ENCODE peak calls at places on chromosomes 4 and X, in nine cellular contexts. One of them, this sample, is unnamed.

GRCh38 chr4:68291256-68291655 is 45.8 kb upstream of the TMPRSS11B start:
- DNase-seq in left ventricle myocardium inferior: no peak
- DNase-seq in testis: no peak
- DNase-seq in A549: no peak
- DNase-seq in aorta: no peak
- DNase-seq in effector memory CD4-positive, alpha-beta T cell: no peak
- DNase-seq in CD8-positive, alpha-beta T cell: no peak
- DNase-seq in GM23248: no peak
- DNase-seq in cardiac muscle cell: no peak
- DNase-seq in this sample: no peak

GRCh38 chrX:13689519-13690211 is 737 bp downstream of the RAB9A start:
- DNase-seq in effector memory CD4-positive, alpha-beta T cell: no peak
- DNase-seq in testis: no peak
- DNase-seq in GM23248: peak; percentile 59
- DNase-seq in cardiac muscle cell: peak; percentile 27
- DNase-seq in A549: no peak
- DNase-seq in left ventricle myocardium inferior: no peak
- DNase-seq in aorta: no peak
- DNase-seq in CD8-positive, alpha-beta T cell: no peak
- DNase-seq in this sample: peak; percentile 72

GRCh38 chr4:113982181-113982580 is 2.7 kb upstream of the ARSJ start:
- DNase-seq in GM23248: no peak
- DNase-seq in CD8-positive, alpha-beta T cell: no peak
- DNase-seq in testis: no peak
- DNase-seq in left ventricle myocardium inferior: no peak
- DNase-seq in effector memory CD4-positive, alpha-beta T cell: no peak
- DNase-seq in cardiac muscle cell: no peak
- DNase-seq in A549: no peak
- DNase-seq in aorta: no peak
- DNase-seq in this sample: no peak

GRCh38 chr4:165966833-165967232 is 93.8 kb downstream of the TLL1 start:
- DNase-seq in CD8-positive, alpha-beta T cell: no peak
- DNase-seq in testis: no peak
- DNase-seq in effector memory CD4-positive, alpha-beta T cell: no peak
- DNase-seq in left ventricle myocardium inferior: no peak
- DNase-seq in GM23248: no peak
- DNase-seq in aorta: no peak
- DNase-seq in cardiac muscle cell: no peak
- DNase-seq in A549: no peak
- DNase-seq in this sample: no peak

GRCh38 chr4:99968330-99968729 is 18.3 kb upstream of the H2AZ1 start:
- DNase-seq in cardiac muscle cell: peak; percentile 12
- DNase-seq in A549: no peak
- DNase-seq in CD8-positive, alpha-beta T cell: no peak
- DNase-seq in aorta: no peak
- DNase-seq in GM23248: peak; percentile 80
- DNase-seq in effector memory CD4-positive, alpha-beta T cell: no peak
- DNase-seq in testis: no peak
- DNase-seq in left ventricle myocardium inferior: no peak
- DNase-seq in this sample: no peak

GRCh38 chr4:186201535-186202230 is 10.3 kb downstream of the CYP4V2 start:
- DNase-seq in GM23248: peak; percentile 54
- DNase-seq in testis: peak; percentile 33
- DNase-seq in effector memory CD4-positive, alpha-beta T cell: peak; percentile 14
- DNase-seq in cardiac muscle cell: peak; percentile 42
- DNase-seq in left ventricle myocardium inferior: peak; percentile 28
- DNase-seq in CD8-positive, alpha-beta T cell: peak; percentile 67
- DNase-seq in A549: peak; percentile 64
- DNase-seq in aorta: no peak
- DNase-seq in this sample: no peak

GRCh38 chr4:12041828-12042227 is 613.1 kb upstream of the HS3ST1 start:
- DNase-seq in effector memory CD4-positive, alpha-beta T cell: no peak
- DNase-seq in CD8-positive, alpha-beta T cell: no peak
- DNase-seq in aorta: no peak
- DNase-seq in left ventricle myocardium inferior: no peak
- DNase-seq in testis: no peak
- DNase-seq in cardiac muscle cell: peak; percentile 52
- DNase-seq in A549: no peak
- DNase-seq in GM23248: no peak
- DNase-seq in this sample: no peak

GRCh38 chrX:357693-358471 is 28.8 kb downstream of the PPP2R3B start:
- DNase-seq in CD8-positive, alpha-beta T cell: peak; percentile 61
- DNase-seq in A549: no peak
- DNase-seq in aorta: peak; percentile 69
- DNase-seq in GM23248: peak; percentile 51
- DNase-seq in cardiac muscle cell: peak; percentile 42
- DNase-seq in effector memory CD4-positive, alpha-beta T cell: peak; percentile 11
- DNase-seq in testis: no peak
- DNase-seq in left ventricle myocardium inferior: peak; percentile 13
- DNase-seq in this sample: no peak

GRCh38 chr4:138644322-138644721 is 371.3 kb upstream of the NOCT start:
- DNase-seq in cardiac muscle cell: no peak
- DNase-seq in left ventricle myocardium inferior: no peak
- DNase-seq in testis: no peak
- DNase-seq in GM23248: no peak
- DNase-seq in CD8-positive, alpha-beta T cell: no peak
- DNase-seq in aorta: no peak
- DNase-seq in A549: no peak
- DNase-seq in effector memory CD4-positive, alpha-beta T cell: no peak
- DNase-seq in this sample: no peak

GRCh38 chr4:185201983-185202962 is 1.5 kb downstream of the CFAP97 start:
- DNase-seq in A549: no peak
- DNase-seq in GM23248: peak; percentile 30
- DNase-seq in left ventricle myocardium inferior: no peak
- DNase-seq in cardiac muscle cell: peak; percentile 68
- DNase-seq in effector memory CD4-positive, alpha-beta T cell: peak; percentile 64
- DNase-seq in aorta: no peak
- DNase-seq in testis: no peak
- DNase-seq in CD8-positive, alpha-beta T cell: no peak
- DNase-seq in this sample: peak; percentile 57

GRCh38 chr4:3223986-3224748 is 24.8 kb upstream of the MSANTD1 start:
- DNase-seq in CD8-positive, alpha-beta T cell: no peak
- DNase-seq in left ventricle myocardium inferior: no peak
- DNase-seq in cardiac muscle cell: no peak
- DNase-seq in A549: no peak
- DNase-seq in testis: no peak
- DNase-seq in GM23248: no peak
- DNase-seq in aorta: peak; percentile 40
- DNase-seq in effector memory CD4-positive, alpha-beta T cell: no peak
- DNase-seq in this sample: no peak

GRCh38 chr4:145012841-145013240 is 85.2 kb downstream of the ANAPC10 start:
- DNase-seq in cardiac muscle cell: peak; percentile 81
- DNase-seq in CD8-positive, alpha-beta T cell: no peak
- DNase-seq in effector memory CD4-positive, alpha-beta T cell: no peak
- DNase-seq in GM23248: peak; percentile 55
- DNase-seq in aorta: no peak
- DNase-seq in left ventricle myocardium inferior: no peak
- DNase-seq in testis: no peak
- DNase-seq in A549: no peak
- DNase-seq in this sample: no peak

GRCh38 chr4:78578674-78579430 is 27.3 kb downstream of the ANXA3 start:
- DNase-seq in left ventricle myocardium inferior: no peak
- DNase-seq in CD8-positive, alpha-beta T cell: no peak
- DNase-seq in cardiac muscle cell: no peak
- DNase-seq in A549: no peak
- DNase-seq in testis: no peak
- DNase-seq in aorta: no peak
- DNase-seq in effector memory CD4-positive, alpha-beta T cell: no peak
- DNase-seq in GM23248: peak; percentile 15
- DNase-seq in this sample: no peak

GRCh38 chrX:11117751-11118150 is 6.6 kb downstream of the HCCS start:
- DNase-seq in GM23248: peak; percentile 44
- DNase-seq in cardiac muscle cell: no peak
- DNase-seq in effector memory CD4-positive, alpha-beta T cell: no peak
- DNase-seq in aorta: no peak
- DNase-seq in A549: no peak
- DNase-seq in testis: no peak
- DNase-seq in CD8-positive, alpha-beta T cell: no peak
- DNase-seq in left ventricle myocardium inferior: no peak
- DNase-seq in this sample: no peak

GRCh38 chr4:177239878-177240277 is 69.8 kb upstream of the NEIL3 start:
- DNase-seq in aorta: no peak
- DNase-seq in cardiac muscle cell: no peak
- DNase-seq in A549: no peak
- DNase-seq in GM23248: peak; percentile 3
- DNase-seq in effector memory CD4-positive, alpha-beta T cell: no peak
- DNase-seq in testis: no peak
- DNase-seq in CD8-positive, alpha-beta T cell: no peak
- DNase-seq in left ventricle myocardium inferior: no peak
- DNase-seq in this sample: peak; percentile 86

DNA sequence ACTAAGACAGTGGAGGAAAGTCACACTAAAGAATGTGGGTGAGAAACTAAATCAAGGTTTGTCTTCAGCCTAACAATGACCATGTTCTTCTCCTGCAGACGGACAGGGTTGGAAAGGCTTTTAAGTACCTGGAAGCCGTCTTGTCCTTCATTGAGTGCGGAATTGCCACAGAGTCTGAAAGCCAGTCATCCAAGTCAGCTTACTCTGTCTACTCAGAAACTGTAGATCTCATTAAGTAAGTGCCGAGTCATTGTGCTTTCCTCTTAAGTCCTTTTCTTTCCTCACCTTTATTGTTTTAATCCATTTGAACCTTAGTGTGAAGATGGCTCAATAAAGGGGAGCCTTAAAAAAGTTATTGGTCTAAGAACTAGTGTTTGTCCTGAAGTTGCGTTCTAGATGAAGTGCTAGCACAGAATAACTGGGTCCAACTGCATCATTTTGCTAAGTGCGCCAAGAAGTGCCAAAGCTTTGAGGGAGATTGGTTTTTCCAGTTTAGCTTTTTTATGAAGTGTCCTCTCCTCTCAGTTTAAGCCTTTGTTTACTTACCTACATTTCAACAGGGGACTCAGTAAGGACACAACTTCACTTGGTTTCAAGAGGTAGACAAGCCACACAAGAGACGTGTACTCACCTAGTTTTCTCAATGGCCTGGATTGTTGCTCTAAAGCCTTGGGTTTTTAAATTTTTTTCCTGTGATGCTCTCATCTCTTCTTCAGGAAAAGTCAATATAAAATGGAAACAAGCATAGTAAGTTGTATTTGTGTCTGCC is 89.2 kb downstream of the KLHL8 start:
- DNase-seq in testis: no peak
- DNase-seq in cardiac muscle cell: no peak
- DNase-seq in CD8-positive, alpha-beta T cell: no peak
- DNase-seq in left ventricle myocardium inferior: no peak
- DNase-seq in GM23248: no peak
- DNase-seq in aorta: no peak
- DNase-seq in A549: no peak
- DNase-seq in effector memory CD4-positive, alpha-beta T cell: no peak
- DNase-seq in this sample: no peak
- H3K4me1 ChIP-seq in testis: no peaks in the 10 kb centered on the region
- H3K4me1 ChIP-seq in cardiac muscle cell: peaks cover 34% of the 10 kb centered on the region
- H3K4me1 ChIP-seq in CD8-positive, alpha-beta T cell: no peaks in the 10 kb centered on the region
- H3K4me1 ChIP-seq in left ventricle myocardium inferior: peaks cover 44% of the 10 kb centered on the region
- H3K4me1 ChIP-seq in GM23248: no peaks in the 10 kb centered on the region
- H3K4me1 ChIP-seq in aorta: no peaks in the 10 kb centered on the region
- H3K4me1 ChIP-seq in A549: peaks cover 6% of the 10 kb centered on the region
- H3K4me1 ChIP-seq in effector memory CD4-positive, alpha-beta T cell: no peaks in the 10 kb centered on the region
- H3K4me1 ChIP-seq in this sample: peaks cover 12% of the 10 kb centered on the region

GRCh38 chr4:112284166-112284565 is 1.5 kb downstream of the TIFA start:
- DNase-seq in GM23248: peak; percentile 52
- DNase-seq in effector memory CD4-positive, alpha-beta T cell: no peak
- DNase-seq in testis: no peak
- DNase-seq in aorta: no peak
- DNase-seq in A549: no peak
- DNase-seq in CD8-positive, alpha-beta T cell: no peak
- DNase-seq in cardiac muscle cell: peak; percentile 22
- DNase-seq in left ventricle myocardium inferior: no peak
- DNase-seq in this sample: peak; percentile 7
- H3K4me3 ChIP-seq in GM23248: peak overlapping the region; percentile 89
- H3K4me3 ChIP-seq in effector memory CD4-positive, alpha-beta T cell: peak overlapping the region; percentile 87
- H3K4me3 ChIP-seq in testis: peak overlapping the region; percentile 68
- H3K4me3 ChIP-seq in aorta: peak overlapping the region; percentile 84
- H3K4me3 ChIP-seq in A549: peak overlapping the region; percentile 77
- H3K4me3 ChIP-seq in CD8-positive, alpha-beta T cell: no peak overlapping the region
- H3K4me3 ChIP-seq in cardiac muscle cell: peak overlapping the region; percentile 81
- H3K4me3 ChIP-seq in left ventricle myocardium inferior: peak overlapping the region; percentile 92
- H3K4me3 ChIP-seq in this sample: peak overlapping the region; percentile 60

GRCh38 chr4:123838426-123838825 is 441.8 kb downstream of the SPRY1 start:
- DNase-seq in left ventricle myocardium inferior: no peak
- DNase-seq in testis: no peak
- DNase-seq in A549: no peak
- DNase-seq in CD8-positive, alpha-beta T cell: no peak
- DNase-seq in GM23248: peak; percentile 27
- DNase-seq in aorta: no peak
- DNase-seq in cardiac muscle cell: no peak
- DNase-seq in effector memory CD4-positive, alpha-beta T cell: no peak
- DNase-seq in this sample: no peak

GRCh38 chr4:123836919-123837605 is 440.5 kb downstream of the SPRY1 start:
- DNase-seq in left ventricle myocardium inferior: no peak
- DNase-seq in effector memory CD4-positive, alpha-beta T cell: no peak
- DNase-seq in aorta: no peak
- DNase-seq in CD8-positive, alpha-beta T cell: no peak
- DNase-seq in GM23248: peak; percentile 34
- DNase-seq in A549: no peak
- DNase-seq in cardiac muscle cell: no peak
- DNase-seq in testis: no peak
- DNase-seq in this sample: no peak

GRCh38 chr4:123833156-123833555 is 436.6 kb downstream of the SPRY1 start:
- DNase-seq in effector memory CD4-positive, alpha-beta T cell: no peak
- DNase-seq in GM23248: peak; percentile 78
- DNase-seq in cardiac muscle cell: no peak
- DNase-seq in left ventricle myocardium inferior: no peak
- DNase-seq in aorta: no peak
- DNase-seq in CD8-positive, alpha-beta T cell: no peak
- DNase-seq in A549: no peak
- DNase-seq in testis: no peak
- DNase-seq in this sample: no peak

GRCh38 chr4:123832173-123833026 is 435.8 kb downstream of the SPRY1 start:
- DNase-seq in effector memory CD4-positive, alpha-beta T cell: no peak
- DNase-seq in CD8-positive, alpha-beta T cell: no peak
- DNase-seq in testis: no peak
- DNase-seq in left ventricle myocardium inferior: peak; percentile 46
- DNase-seq in A549: no peak
- DNase-seq in aorta: peak; percentile 74
- DNase-seq in cardiac muscle cell: peak; percentile 99
- DNase-seq in GM23248: peak; percentile 97
- DNase-seq in this sample: no peak

DNA sequence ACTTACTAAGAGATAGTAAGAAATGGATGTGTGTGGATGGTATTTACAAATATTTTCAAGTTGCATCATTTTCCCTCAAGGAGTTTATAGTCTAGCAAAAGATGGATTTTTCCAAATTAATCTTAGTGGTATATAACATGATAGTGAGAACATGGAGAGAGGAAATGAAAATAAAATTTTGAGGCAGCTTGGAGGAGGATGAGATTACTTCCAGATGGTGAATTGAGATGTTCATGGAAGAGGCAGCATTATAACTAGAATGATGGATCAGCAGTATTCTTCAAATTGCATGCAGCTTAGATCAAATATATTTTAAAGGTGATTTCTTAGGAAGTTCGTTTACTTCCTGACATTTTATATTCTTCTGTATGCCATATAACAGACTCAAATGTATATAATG is 439.3 kb downstream of the SPRY1 start:
- DNase-seq in A549: no peak
- DNase-seq in left ventricle myocardium inferior: no peak
- DNase-seq in effector memory CD4-positive, alpha-beta T cell: no peak
- DNase-seq in GM23248: no peak
- DNase-seq in cardiac muscle cell: no peak
- DNase-seq in aorta: no peak
- DNase-seq in CD8-positive, alpha-beta T cell: no peak
- DNase-seq in testis: no peak
- DNase-seq in this sample: no peak
- H3K9me3 ChIP-seq in A549: no peaks in the 10 kb centered on the region
- H3K9me3 ChIP-seq in left ventricle myocardium inferior: peaks cover 9% of the 10 kb centered on the region
- H3K9me3 ChIP-seq in effector memory CD4-positive, alpha-beta T cell: no peaks in the 10 kb centered on the region
- H3K9me3 ChIP-seq in GM23248: no peaks in the 10 kb centered on the region
- H3K9me3 ChIP-seq in cardiac muscle cell: no peaks in the 10 kb centered on the region
- H3K9me3 ChIP-seq in aorta: no peaks in the 10 kb centered on the region
- H3K9me3 ChIP-seq in CD8-positive, alpha-beta T cell: no peaks in the 10 kb centered on the region
- H3K9me3 ChIP-seq in testis: no peaks in the 10 kb centered on the region
- H3K9me3 ChIP-seq in this sample: no peaks in the 10 kb centered on the region

GRCh38 chr4:128820631-128821119 is 11.2 kb downstream of the JADE1 start:
- DNase-seq in A549: no peak
- DNase-seq in CD8-positive, alpha-beta T cell: no peak
- DNase-seq in cardiac muscle cell: no peak
- DNase-seq in left ventricle myocardium inferior: no peak
- DNase-seq in testis: no peak
- DNase-seq in effector memory CD4-positive, alpha-beta T cell: no peak
- DNase-seq in aorta: no peak
- DNase-seq in GM23248: no peak
- DNase-seq in this sample: no peak
- H3K4me1 ChIP-seq in A549: peaks cover 98% of the 10 kb centered on the region
- H3K4me1 ChIP-seq in CD8-positive, alpha-beta T cell: peaks cover 30% of the 10 kb centered on the region
- H3K4me1 ChIP-seq in cardiac muscle cell: no peaks in the 10 kb centered on the region
- H3K4me1 ChIP-seq in left ventricle myocardium inferior: peaks cover 88% of the 10 kb centered on the region
- H3K4me1 ChIP-seq in testis: no peaks in the 10 kb centered on the region
- H3K4me1 ChIP-seq in effector memory CD4-positive, alpha-beta T cell: peaks cover 4% of the 10 kb centered on the region
- H3K4me1 ChIP-seq in aorta: peaks cover 3% of the 10 kb centered on the region
- H3K4me1 ChIP-seq in GM23248: peaks cover 59% of the 10 kb centered on the region
- H3K4me1 ChIP-seq in this sample: peaks cover 33% of the 10 kb centered on the region

This sample was measured in HAP-1.